ENCODE peak calls at places on chromosomes 13 and 19, in four cellular contexts. One of them, this sample, is unnamed.

GRCh38 chr19:35404879-35405622 is 34.2 kb downstream of the GPR42 start:
- DNase-seq in HEK293T: no peak
- DNase-seq in K562: peak
- DNase-seq in GM12878: peak
- DNase-seq in this sample: peak

GRCh38 chr13:110944968-110945952 is 30.4 kb upstream of the ANKRD10 start:
- DNase-seq in HEK293T: no peak
- DNase-seq in K562: no peak
- DNase-seq in GM12878: no peak
- DNase-seq in this sample: no peak

GRCh38 chr19:31803819-31804446 is 454.7 kb upstream of the TSHZ3 start:
- DNase-seq in K562: no peak
- DNase-seq in GM12878: no peak
- DNase-seq in HEK293T: no peak
- DNase-seq in this sample: no peak

GRCh38 chr13:33236021-33236420 is 49.5 kb downstream of the STARD13 start:
- DNase-seq in K562: no peak
- DNase-seq in HEK293T: no peak
- DNase-seq in GM12878: no peak
- DNase-seq in this sample: no peak

GRCh38 chr13:79684426-79684825 is 203.5 kb downstream of the NDFIP2 start:
- DNase-seq in GM12878: no peak
- DNase-seq in K562: no peak
- DNase-seq in HEK293T: no peak
- DNase-seq in this sample: no peak

GRCh38 chr19:1651548-1652394 is 644 bp downstream of the TCF3 start:
- DNase-seq in GM12878: no peak
- DNase-seq in HEK293T: peak
- DNase-seq in K562: peak
- DNase-seq in this sample: no peak

GRCh38 chr13:112562786-112563383 is 25.1 kb downstream of the TUBGCP3 start:
- DNase-seq in HEK293T: no peak
- DNase-seq in GM12878: no peak
- DNase-seq in K562: no peak
- DNase-seq in this sample: no peak

GRCh38 chr19:38210458-38210987 is 13.5 kb downstream of the DPF1 start:
- DNase-seq in K562: no peak
- DNase-seq in GM12878: no peak
- DNase-seq in HEK293T: no peak
- DNase-seq in this sample: no peak

GRCh38 chr19:16328824-16329482 is 4.3 kb downstream of the KLF2 start:
- DNase-seq in K562: peak
- DNase-seq in GM12878: no peak
- DNase-seq in HEK293T: no peak
- DNase-seq in this sample: no peak

GRCh38 chr13:97434417-97435296 is 688 bp downstream of the RAP2A start:
- DNase-seq in HEK293T: peak
- DNase-seq in GM12878: no peak
- DNase-seq in K562: peak
- DNase-seq in this sample: no peak

GRCh38 chr19:34676697-34677385 is at the start of gene SCGB2B2:
- DNase-seq in HEK293T: peak
- DNase-seq in GM12878: peak
- DNase-seq in K562: no peak
- DNase-seq in this sample: no peak

GRCh38 chr19:991174-991931 is 7.2 kb downstream of the WDR18 start:
- DNase-seq in GM12878: no peak
- DNase-seq in HEK293T: peak
- DNase-seq in K562: peak
- DNase-seq in this sample: no peak

GRCh38 chr13:97911311-97912138 is 42.0 kb upstream of the IPO5 start:
- DNase-seq in K562: peak
- DNase-seq in GM12878: no peak
- DNase-seq in HEK293T: peak
- DNase-seq in this sample: peak

GRCh38 chr13:75830842-75831241 is 194.7 kb downstream of the LMO7 start:
- DNase-seq in GM12878: no peak
- DNase-seq in HEK293T: no peak
- DNase-seq in K562: no peak
- DNase-seq in this sample: no peak

GRCh38 chr19:4909172-4909896 is at the start of gene UHRF1:
- DNase-seq in GM12878: no peak
- DNase-seq in HEK293T: peak
- DNase-seq in K562: peak
- DNase-seq in this sample: peak

GRCh38 chr13:34352958-34353357 is 535.0 kb downstream of the RFC3 start:
- DNase-seq in HEK293T: no peak
- DNase-seq in K562: no peak
- DNase-seq in GM12878: no peak
- DNase-seq in this sample: no peak

GRCh38 chr13:105410602-105411001 is 1124.9 kb downstream of the EFNB2 start:
- DNase-seq in HEK293T: peak
- DNase-seq in GM12878: no peak
- DNase-seq in K562: peak
- DNase-seq in this sample: peak

GRCh38 chr13:26390203-26390602 is 136.3 kb downstream of the CDK8 start:
- DNase-seq in GM12878: no peak
- DNase-seq in HEK293T: no peak
- DNase-seq in K562: no peak
- DNase-seq in this sample: no peak

GRCh38 chr13:46267166-46267565 is 55.4 kb downstream of the LRRC63 start:
- DNase-seq in HEK293T: no peak
- DNase-seq in GM12878: no peak
- DNase-seq in K562: no peak
- DNase-seq in this sample: no peak

GRCh38 chr19:7254590-7254989 is 39.6 kb downstream of the INSR start:
- DNase-seq in GM12878: no peak
- DNase-seq in K562: no peak
- DNase-seq in HEK293T: no peak
- DNase-seq in this sample: no peak

GRCh38 chr13:77779461-77780272 is 82.2 kb downstream of the SLAIN1 start:
- DNase-seq in K562: peak
- DNase-seq in HEK293T: peak
- DNase-seq in GM12878: peak
- DNase-seq in this sample: peak

GRCh38 chr13:110505594-110505993 is 55.9 kb downstream of the RAB20 start:
- DNase-seq in K562: no peak
- DNase-seq in GM12878: no peak
- DNase-seq in HEK293T: no peak
- DNase-seq in this sample: no peak

GRCh38 chr13:111556496-111556895 is 236.1 kb downstream of the TEX29 start:
- DNase-seq in K562: no peak
- DNase-seq in GM12878: no peak
- DNase-seq in HEK293T: no peak
- DNase-seq in this sample: no peak

GRCh38 chr19:28331596-28331995 is 881.4 kb downstream of the UQCRFS1 start:
- DNase-seq in K562: no peak
- DNase-seq in HEK293T: no peak
- DNase-seq in GM12878: no peak
- DNase-seq in this sample: no peak

GRCh38 chr13:20231839-20232555 is at the start of gene GJB6:
- DNase-seq in HEK293T: no peak
- DNase-seq in GM12878: no peak
- DNase-seq in K562: no peak
- DNase-seq in this sample: no peak

GRCh38 chr13:30307194-30307965 is at the start of gene KATNAL1:
- DNase-seq in K562: peak
- DNase-seq in HEK293T: peak
- DNase-seq in GM12878: no peak
- DNase-seq in this sample: peak

GRCh38 chr19:7524992-7525739 is 2.7 kb downstream of the MCOLN1 start:
- DNase-seq in GM12878: no peak
- DNase-seq in HEK293T: no peak
- DNase-seq in K562: no peak
- DNase-seq in this sample: no peak

GRCh38 chr19:1811472-1811894 is 593 bp downstream of the ATP8B3 start:
- DNase-seq in K562: peak
- DNase-seq in HEK293T: no peak
- DNase-seq in GM12878: no peak
- DNase-seq in this sample: peak

GRCh38 chr19:58558623-58559274 is 338 bp upstream of the UBE2M start:
- DNase-seq in HEK293T: peak
- DNase-seq in K562: peak
- DNase-seq in GM12878: peak
- DNase-seq in this sample: peak

GRCh38 chr13:34162545-34162936 is 344.6 kb downstream of the RFC3 start:
- DNase-seq in K562: no peak
- DNase-seq in GM12878: no peak
- DNase-seq in HEK293T: no peak
- DNase-seq in this sample: no peak

GRCh38 chr19:48896191-48896720 is 2.3 kb downstream of the TULP2 start:
- DNase-seq in K562: peak
- DNase-seq in GM12878: no peak
- DNase-seq in HEK293T: peak
- DNase-seq in this sample: no peak

GRCh38 chr13:26604784-26605183 is 47.3 kb downstream of the WASF3 start:
- DNase-seq in HEK293T: no peak
- DNase-seq in GM12878: no peak
- DNase-seq in K562: no peak
- DNase-seq in this sample: no peak

GRCh38 chr19:44808463-44809371 is at the start of gene BCAM:
- DNase-seq in K562: peak
- DNase-seq in GM12878: no peak
- DNase-seq in HEK293T: peak
- DNase-seq in this sample: peak

GRCh38 chr13:97914537-97914936 is 38.9 kb upstream of the IPO5 start:
- DNase-seq in HEK293T: no peak
- DNase-seq in GM12878: no peak
- DNase-seq in K562: no peak
- DNase-seq in this sample: no peak

GRCh38 chr19:51821921-51822716 is 27.2 kb downstream of the FPR3 start:
- DNase-seq in K562: no peak
- DNase-seq in HEK293T: no peak
- DNase-seq in GM12878: no peak
- DNase-seq in this sample: no peak

GRCh38 chr13:44796597-44797517 is 192.4 kb downstream of the NUFIP1 start:
- DNase-seq in HEK293T: no peak
- DNase-seq in K562: no peak
- DNase-seq in GM12878: no peak
- DNase-seq in this sample: no peak
- TF ChIP-seq TARDBP in HEK293T: no peak
- TF ChIP-seq TARDBP in K562: no peak
- TF ChIP-seq TARDBP in GM12878: no peak
- TF ChIP-seq TARDBP in this sample: no peak

DNA sequence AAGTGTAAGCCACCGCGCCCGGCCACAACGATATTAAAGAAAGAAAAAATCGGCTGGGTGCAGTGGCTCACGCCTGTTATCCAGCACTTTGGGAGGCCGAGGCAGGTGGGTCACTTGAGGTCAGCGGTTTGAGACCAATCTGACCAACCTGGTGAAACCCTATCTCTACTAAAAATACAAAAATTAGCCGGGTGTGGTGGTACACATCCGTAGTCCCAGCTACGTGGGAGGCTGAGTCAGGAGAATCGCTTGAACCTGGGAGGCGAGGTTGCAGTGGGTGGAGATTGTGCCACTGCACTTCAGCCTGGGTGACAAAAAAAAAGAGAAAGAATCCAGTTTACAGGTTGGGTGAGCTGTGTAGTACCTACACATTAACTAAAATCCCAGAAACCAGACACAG is 99.9 kb upstream of the CACNA1A start:
- DNase-seq in HEK293T: no peak
- DNase-seq in GM12878: no peak
- DNase-seq in K562: no peak
- DNase-seq in this sample: no peak
- TF ChIP-seq BHLHE40 in HEK293T: no peak
- TF ChIP-seq BHLHE40 in GM12878: no peak
- TF ChIP-seq BHLHE40 in K562: no peak
- TF ChIP-seq BHLHE40 in this sample: no peak

DNA sequence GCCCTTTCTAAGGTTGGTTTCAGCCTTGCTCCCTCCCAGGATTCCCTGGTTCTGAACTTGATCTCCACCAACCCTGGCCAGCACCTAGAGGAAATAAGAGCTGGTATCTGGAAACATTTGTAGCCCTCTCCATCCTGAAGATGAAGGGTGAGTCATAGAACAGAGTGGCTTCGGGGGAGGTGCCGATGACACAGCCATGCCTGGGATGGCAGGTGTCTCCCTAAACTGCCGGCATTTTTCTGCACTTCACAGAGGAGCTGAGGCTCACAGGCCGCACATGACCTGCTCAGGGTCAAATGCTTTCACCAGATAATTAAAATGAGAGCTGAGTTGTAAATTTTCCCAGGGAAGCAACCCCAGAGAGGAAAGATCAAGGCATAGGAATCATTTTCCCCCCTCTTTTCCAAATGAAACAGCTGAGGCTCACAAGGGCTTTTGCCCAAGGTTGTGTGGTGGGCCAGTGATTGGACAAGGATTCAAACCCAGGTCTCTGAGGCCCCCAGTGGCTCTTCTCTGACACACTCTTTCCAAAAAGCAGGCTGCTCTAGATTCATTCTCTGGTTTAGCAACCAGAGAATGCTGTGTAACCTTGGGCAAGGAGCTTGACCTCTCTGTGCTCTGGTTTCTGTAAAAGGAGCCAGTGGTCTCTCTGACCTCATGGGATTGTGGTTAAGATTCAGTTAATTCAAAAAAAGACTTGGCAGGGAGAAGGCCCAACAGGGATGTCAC is 1.2 kb upstream of the SLC25A42 start:
- DNase-seq in HEK293T: no peak
- DNase-seq in GM12878: no peak
- DNase-seq in K562: peak
- DNase-seq in this sample: peak
- TF ChIP-seq TARDBP in HEK293T: no peak
- TF ChIP-seq TARDBP in GM12878: no peak
- TF ChIP-seq TARDBP in K562: no peak
- TF ChIP-seq TARDBP in this sample: no peak

DNA sequence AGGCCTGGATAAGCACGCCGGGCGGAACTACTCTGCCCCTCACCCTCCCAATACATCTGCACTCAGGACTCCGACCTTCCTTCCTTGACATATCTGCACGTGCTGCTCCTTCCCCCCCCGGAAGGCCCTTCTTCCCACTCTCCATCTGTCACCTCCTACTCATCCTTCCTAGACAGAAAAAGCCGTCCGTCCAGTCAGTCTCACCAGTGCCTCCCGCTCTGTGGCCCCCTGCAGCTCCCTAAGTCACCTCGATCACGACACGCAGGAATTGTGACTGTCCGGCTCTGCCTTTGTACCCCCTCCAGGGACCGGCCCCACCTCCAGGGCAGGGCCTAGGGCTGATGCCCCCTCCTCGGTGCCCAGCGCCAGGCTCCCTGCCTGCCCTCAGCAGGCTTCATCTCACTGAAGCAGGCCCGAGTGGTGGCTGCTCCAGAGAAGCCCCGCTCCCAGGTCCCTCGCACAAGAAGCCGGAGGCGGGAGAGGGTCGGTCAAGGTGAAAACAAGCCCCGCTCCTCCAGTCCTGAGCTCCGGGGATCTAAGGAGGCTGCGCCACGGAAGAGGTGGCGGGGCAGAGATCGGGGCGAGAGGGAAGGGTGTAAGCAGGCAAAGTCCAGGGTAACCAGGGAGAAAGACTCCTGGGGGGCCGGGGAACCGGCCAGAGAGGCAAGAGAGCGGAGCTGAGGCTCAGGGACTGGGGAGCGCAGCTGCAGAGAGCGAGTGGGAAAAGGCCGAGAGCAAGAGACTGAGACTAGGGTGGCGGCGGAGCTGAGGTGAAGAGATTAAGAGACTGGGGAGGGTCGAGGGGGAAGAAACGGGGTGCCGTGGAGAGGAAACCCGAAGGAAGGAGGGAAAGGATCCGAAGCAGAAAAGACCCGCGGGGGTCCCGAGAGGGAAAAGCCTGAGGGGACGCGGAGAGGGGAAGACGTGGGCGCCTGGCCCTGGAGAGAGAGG is 1.1 kb downstream of the PPP6R1 start:
- DNase-seq in GM12878: no peak
- DNase-seq in HEK293T: peak
- DNase-seq in K562: peak
- DNase-seq in this sample: no peak
- TF ChIP-seq BHLHE40 in GM12878: peak
- TF ChIP-seq BHLHE40 in HEK293T: no peak
- TF ChIP-seq BHLHE40 in K562: peak
- TF ChIP-seq BHLHE40 in this sample: no peak